ENCODE peak calls at places on chromosomes 6 and 20, in nine cellular contexts. C, H, P, K, Q, L, S, J and Z are unnamed samples.

GRCh38 chr20:23187759-23188158 is 101.6 kb upstream of the CD93 start:
- DNase-seq in C (peak), H (no peak), P (peak), K (no peak), Q (no peak), L (peak), S (no peak), J (no peak), Z (no peak)

GRCh38 chr20:49543858-49544437 is 24.0 kb downstream of the PTGIS start:
- DNase-seq in C (no peak), H (no peak), P (no peak), K (no peak), Q (no peak), L (no peak), S (no peak), J (no peak), Z (no peak)

GRCh38 chr20:35511814-35512420 is 17.5 kb downstream of the C20orf173 start:
- DNase-seq in C (no peak), H (peak), P (no peak), K (peak), Q (no peak), L (no peak), S (peak), J (peak), Z (no peak)

GRCh38 chr6:41025966-41026365 is 13.1 kb downstream of the UNC5CL start:
- DNase-seq in C (no peak), H (no peak), P (no peak), K (no peak), Q (no peak), L (no peak), S (no peak), J (no peak), Z (no peak)

GRCh38 chr20:37758332-37758731 is 64.5 kb downstream of the CTNNBL1 start:
- DNase-seq in C (no peak), H (peak), P (no peak), K (peak), Q (no peak), L (no peak), S (no peak), J (no peak), Z (peak)

GRCh38 chr6:68778356-68779020 is 143.4 kb downstream of the ADGRB3 start:
- DNase-seq in C (no peak), H (peak), P (no peak), K (peak), Q (no peak), L (peak), S (no peak), J (peak), Z (peak)

GRCh38 chr20:17835240-17835940 is 133.2 kb downstream of the SNX5 start:
- DNase-seq in C (no peak), H (no peak), P (no peak), K (no peak), Q (peak), L (no peak), S (no peak), J (no peak), Z (no peak)

GRCh38 chr20:31824554-31825313 is 5.6 kb downstream of the MYLK2 start:
- DNase-seq in C (no peak), H (no peak), P (no peak), K (no peak), Q (peak), L (no peak), S (no peak), J (no peak), Z (no peak)

GRCh38 chr20:57870597-57871236 is 160.9 kb upstream of the PMEPA1 start:
- DNase-seq in C (no peak), H (no peak), P (no peak), K (no peak), Q (no peak), L (no peak), S (no peak), J (no peak), Z (no peak)

GRCh38 chr6:137738197-137738596 is 128.9 kb upstream of the TNFAIP3 start:
- DNase-seq in C (no peak), H (no peak), P (no peak), K (no peak), Q (no peak), L (no peak), S (no peak), J (no peak), Z (no peak)

GRCh38 chr6:99002826-99003225 is 55.1 kb upstream of the FBXL4 start:
- DNase-seq in C (no peak), H (no peak), P (no peak), K (no peak), Q (no peak), L (no peak), S (no peak), J (no peak), Z (no peak)

GRCh38 chr20:54515788-54516324 is 40.5 kb downstream of the DOK5 start:
- DNase-seq in C (no peak), H (no peak), P (no peak), K (no peak), Q (no peak), L (no peak), S (no peak), J (no peak), Z (no peak)